ENCODE peak calls at places on chromosome 2, in five cellular contexts. K is MG63, E is bronchial epithelial cell, R is upper lobe of right lung, L is fibroblast of lung. T is an unnamed sample.

GRCh38 chr2:6982934-6983589 is 65.8 kb downstream of the RNF144A start:
- DNase-seq in L (no peak), K (no peak), R (no peak), E (no peak), T (no peak)

GRCh38 chr2:165114345-165114943 is 89.4 kb downstream of the SCN3A start:
- DNase-seq in L (peak; percentile 8), E (peak; percentile 66), K (peak; percentile 9), R (no peak), T (peak; percentile 43)

GRCh38 chr2:208142925-208143799 is 2.8 kb downstream of the CRYGB start:
- DNase-seq in K (no peak), E (no peak), L (no peak), R (no peak), T (no peak)

GRCh38 chr2:184875911-184876310 is 277.6 kb downstream of the ZNF804A start:
- DNase-seq in E (no peak), R (no peak), L (no peak), K (no peak), T (no peak)

GRCh38 chr2:30514134-30514860 is 67.3 kb downstream of the LCLAT1 start:
- DNase-seq in K (peak; percentile 69), R (no peak), L (peak; percentile 89), E (peak; percentile 25), T (peak; percentile 78)

GRCh38 chr2:197497301-197497700 is 2.3 kb downstream of the HSPD1 start:
- DNase-seq in L (no peak), R (no peak), K (no peak), E (peak; percentile 16), T (no peak)

GRCh38 chr2:211133766-211134165 is 577.4 kb downstream of the CPS1 start:
- DNase-seq in K (peak; percentile 65), R (no peak), E (no peak), L (no peak), T (no peak)

GRCh38 chr2:3665886-3666612 is 8.0 kb downstream of the ALLC start:
- DNase-seq in K (no peak), L (no peak), R (peak; percentile 53), E (no peak), T (no peak)

GRCh38 chr2:172674034-172674967 is 61.3 kb upstream of the RAPGEF4 start:
- DNase-seq in E (no peak), K (no peak), R (peak; percentile 70), L (peak; percentile 62), T (peak; percentile 80)

GRCh38 chr2:178579006-178579405 is 98.7 kb downstream of the PLEKHA3 start:
- DNase-seq in R (no peak), K (peak; percentile 75), E (no peak), L (peak; percentile 6), T (peak; percentile 30)

GRCh38 chr2:55302241-55302640 is 33.2 kb upstream of the MTIF2 start:
- DNase-seq in K (no peak), E (no peak), R (no peak), L (no peak), T (no peak)

GRCh38 chr2:182763311-182763912 is 47.4 kb downstream of the DNAJC10 start:
- DNase-seq in K (no peak), L (peak; percentile 48), R (no peak), E (peak; percentile 48), T (peak; percentile 54)

GRCh38 chr2:235551965-235552364 is 58.1 kb downstream of the AGAP1 start:
- DNase-seq in K (peak; percentile 68), E (peak; percentile 37), L (peak; percentile 47), R (peak; percentile 74), T (peak; percentile 53)

GRCh38 chr2:160242863-160243552 is 42.9 kb upstream of the ITGB6 start:
- DNase-seq in E (peak; percentile 67), L (no peak), R (no peak), K (no peak), T (no peak)

GRCh38 chr2:65057391-65058052 is 1.3 kb downstream of the CEP68 start:
- DNase-seq in K (no peak), L (peak; percentile 41), E (peak; percentile 83), R (no peak), T (peak; percentile 42)

GRCh38 chr2:46695283-46695682 is 215.9 kb downstream of the TMEM247 start:
- DNase-seq in L (no peak), K (peak; percentile 24), E (peak; percentile 72), R (peak; percentile 63), T (peak; percentile 60)

GRCh38 chr2:134818321-134818720 is 20.1 kb upstream of the ACMSD start:
- DNase-seq in L (no peak), K (peak; percentile 9), R (no peak), E (peak; percentile 98), T (peak; percentile 3)

GRCh38 chr2:98484121-98484557 is 39.5 kb downstream of the INPP4A start:
- DNase-seq in E (no peak), R (no peak), K (no peak), L (no peak), T (no peak)

DNA sequence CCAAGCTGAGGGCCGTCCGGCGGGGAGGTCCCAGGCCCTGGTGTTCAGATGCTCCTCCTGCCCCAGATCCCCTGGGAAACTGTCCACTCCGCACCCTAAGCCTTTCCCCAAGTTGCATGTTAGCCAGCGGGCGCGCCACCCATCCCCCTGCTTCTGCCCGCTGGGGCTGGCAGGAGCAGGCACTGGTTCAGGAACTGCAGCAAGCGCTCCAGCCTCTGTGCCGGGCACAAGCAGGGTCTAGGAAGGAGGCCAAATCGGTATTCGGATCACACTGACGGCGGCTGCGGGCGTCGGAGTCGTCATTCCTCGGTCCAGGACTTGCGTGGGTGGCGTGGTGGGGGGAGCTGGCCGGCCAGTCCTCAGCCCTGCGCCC is 53.7 kb downstream of the FAM168B start:
- DNase-seq in L (no peak), E (no peak), K (no peak), R (peak; percentile 56), T (no peak)
- H3K27me3 ChIP-seq in L (peaks cover 3% of the 10 kb centered on the region), E (no peaks in the 10 kb centered on the region), K (no peaks in the 10 kb centered on the region), R (peaks cover 27% of the 10 kb centered on the region), T (no peaks in the 10 kb centered on the region)

GRCh38 chr2:239330836-239331235 is 70.0 kb downstream of the HDAC4 start:
- DNase-seq in E (no peak), L (no peak), R (no peak), K (no peak), T (no peak)

GRCh38 chr2:239328306-239329191 is 72.3 kb downstream of the HDAC4 start:
- DNase-seq in R (no peak), L (peak; percentile 99), K (peak; percentile 25), E (no peak), T (peak; percentile 81)

GRCh38 chr2:239329972-239330572 is 70.7 kb downstream of the HDAC4 start:
- DNase-seq in L (no peak), E (no peak), R (no peak), K (no peak), T (no peak)

GRCh38 chr2:239327536-239328305 is 73.1 kb downstream of the HDAC4 start:
- DNase-seq in E (no peak), L (peak; percentile 23), R (no peak), K (no peak), T (peak; percentile 28)

DNA sequence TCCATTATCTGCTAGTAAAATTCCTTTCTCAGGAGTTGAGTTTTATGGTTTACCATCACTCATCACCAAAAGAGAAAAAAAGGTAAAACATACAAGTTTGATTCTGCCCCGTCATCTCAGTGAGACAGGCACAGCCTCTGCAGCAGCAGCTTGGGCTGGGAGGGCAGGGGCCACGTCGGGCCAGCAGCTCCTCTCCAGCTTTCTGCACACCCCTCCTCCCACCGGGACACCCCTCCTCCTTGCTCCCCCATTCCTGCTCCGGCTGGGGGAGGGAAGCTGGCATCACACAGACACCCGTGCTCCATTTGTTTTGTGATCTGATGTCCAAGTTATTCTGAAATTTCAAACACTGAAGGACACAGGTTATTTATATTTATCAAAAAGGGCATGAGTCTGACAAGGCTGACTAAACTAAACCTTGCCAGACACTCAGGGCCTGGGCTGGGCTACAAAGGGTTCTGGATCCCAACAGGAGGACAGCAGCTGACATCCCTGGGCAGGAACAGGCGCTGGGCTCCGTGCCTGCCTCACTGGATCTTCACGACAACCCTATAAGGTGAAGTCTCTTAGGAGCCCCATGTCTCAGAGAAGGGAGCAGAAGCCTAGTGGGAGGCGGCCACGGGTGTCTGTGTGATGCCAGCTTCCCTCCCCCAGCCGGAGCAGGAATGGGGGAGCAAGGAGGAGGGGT is 71.4 kb downstream of the HDAC4 start:
- DNase-seq in R (no peak), E (no peak), K (no peak), L (peak; percentile 42), T (no peak)
- H3K4me3 ChIP-seq in R (no peak overlapping the region), E (no peak overlapping the region), K (no peak overlapping the region), L (no peak overlapping the region), T (no peak overlapping the region)

DNA sequence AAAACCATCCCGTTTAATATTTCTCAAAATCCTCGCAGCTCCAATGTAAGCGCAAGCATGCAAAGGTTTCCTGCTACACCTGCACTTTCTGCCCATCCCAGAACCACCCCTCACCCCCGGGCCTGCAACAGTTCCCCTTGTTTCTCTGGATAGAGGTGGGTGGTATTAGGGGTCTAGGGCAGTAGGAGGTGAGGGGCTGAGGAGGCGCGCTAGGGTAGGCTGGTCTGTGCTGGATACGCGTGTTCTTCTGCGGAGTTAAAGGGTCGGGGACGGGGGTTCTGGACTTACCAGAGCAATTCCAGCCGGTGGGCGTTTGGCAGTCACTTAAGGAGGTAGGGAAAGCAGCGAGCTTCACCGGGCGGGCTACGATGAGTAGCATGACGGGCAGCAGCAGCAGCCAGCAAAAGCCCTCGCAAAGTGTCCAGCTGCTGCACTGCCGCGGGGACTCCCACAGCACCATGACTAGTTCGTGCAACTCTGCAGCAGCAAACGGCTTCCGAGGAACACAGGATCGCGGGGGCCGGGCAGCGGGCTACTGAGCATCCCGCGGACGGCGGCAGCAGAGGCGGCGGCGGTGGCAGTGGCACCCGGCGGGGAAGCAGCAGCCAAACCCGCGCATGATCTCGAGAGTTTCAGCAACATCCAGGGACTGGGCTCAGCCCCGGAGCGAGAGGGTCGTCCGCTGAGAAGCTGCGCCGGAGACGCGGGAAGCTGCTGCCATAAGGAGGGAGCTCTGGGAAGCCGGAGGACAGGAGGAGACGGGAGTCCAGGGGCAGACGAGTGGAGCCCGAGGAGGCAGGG is 468 bp downstream of the TMEFF2 start:
- DNase-seq in E (no peak), L (peak; percentile 26), K (no peak), R (peak; percentile 61), T (peak; percentile 68)
- H3K27me3 ChIP-seq in E (peaks cover 42% of the 10 kb centered on the region), L (peaks cover 27% of the 10 kb centered on the region), K (peaks cover 17% of the 10 kb centered on the region), R (peaks cover 96% of the 10 kb centered on the region), T (peaks cover 66% of the 10 kb centered on the region)

GRCh38 chr2:158797963-158798700 is 3.0 kb downstream of the DAPL1 start:
- DNase-seq in R (no peak), K (no peak), L (no peak), E (peak; percentile 88), T (peak; percentile 71)

GRCh38 chr2:158796606-158797005 is 1.5 kb downstream of the DAPL1 start:
- DNase-seq in R (no peak), L (no peak), E (no peak), K (no peak), T (no peak)

GRCh38 chr2:158799181-158799580 is 4.1 kb downstream of the DAPL1 start:
- DNase-seq in R (no peak), E (no peak), K (no peak), L (no peak), T (no peak)

GRCh38 chr2:158795110-158795924 is at the start of gene DAPL1:
- DNase-seq in L (no peak), E (peak; percentile 39), K (no peak), R (no peak), T (no peak)
- H3K4me3 ChIP-seq in L (no peak within 1 kb of the TSS), E (no peak within 1 kb of the TSS), K (no peak within 1 kb of the TSS), R (no peak within 1 kb of the TSS), T (no peak within 1 kb of the TSS)

T was measured in GM23248.